ENCODE peak calls at places on chromosomes 4 and X, in six cellular contexts. P is ELR, D is T-cell, A is posterior cingulate gyrus, T is Kasumi-1, L is HS-5. E is an unnamed sample.

GRCh38 chr4:88818650-88819470 is 121.2 kb upstream of the NAP1L5 start:
- DNase-seq in P (peak), D (peak), A (peak), T (peak), L (no peak), E (peak)

GRCh38 chrX:153645921-153646481 is 1.0 kb upstream of the DUSP9 start:
- DNase-seq in P (no peak), D (no peak), A (no peak), T (no peak), L (no peak), E (no peak)

GRCh38 chr4:74006009-74006476 is 7.6 kb upstream of the CXCL5 start:
- DNase-seq in P (peak), D (no peak), A (no peak), T (no peak), L (peak), E (no peak)

GRCh38 chr4:77352192-77352591 is 195.2 kb downstream of the CCNG2 start:
- DNase-seq in P (no peak), D (no peak), A (no peak), T (no peak), L (no peak), E (no peak)

GRCh38 chr4:164943192-164943591 is 34.3 kb downstream of the TRIM61 start:
- DNase-seq in P (no peak), D (no peak), A (no peak), T (no peak), L (no peak), E (no peak)

GRCh38 chr4:24235609-24236008 is 345.8 kb upstream of the PPARGC1A start:
- DNase-seq in P (no peak), D (no peak), A (no peak), T (no peak), L (no peak), E (no peak)

GRCh38 chrX:38086451-38087215 is 80.3 kb downstream of the SYTL5 start:
- DNase-seq in P (no peak), D (no peak), A (no peak), T (no peak), L (no peak), E (no peak)

GRCh38 chrX:47047989-47048388 is 30.3 kb upstream of the RGN start:
- DNase-seq in P (no peak), D (no peak), A (no peak), T (no peak), L (no peak), E (no peak)

GRCh38 chr4:110309686-110310085 is 111.3 kb upstream of the ELOVL6 start:
- DNase-seq in P (no peak), D (no peak), A (no peak), T (no peak), L (peak), E (no peak)

GRCh38 chr4:16238304-16238703 is 12.0 kb upstream of the TAPT1 start:
- DNase-seq in P (no peak), D (no peak), A (no peak), T (no peak), L (no peak), E (no peak)

GRCh38 chr4:2842667-2843022 is 999 bp upstream of the ADD1 start:
- DNase-seq in P (peak), D (no peak), A (no peak), T (no peak), L (no peak), E (no peak)

GRCh38 chr4:95093460-95093859 is 335.7 kb downstream of the BMPR1B start:
- DNase-seq in P (no peak), D (no peak), A (no peak), T (no peak), L (no peak), E (no peak)

GRCh38 chr4:169148851-169149250 is 121.9 kb downstream of the SH3RF1 start:
- DNase-seq in P (no peak), D (no peak), A (no peak), T (no peak), L (no peak), E (no peak)

GRCh38 chr4:6379787-6380745 is 92.3 kb downstream of the PPP2R2C start:
- DNase-seq in P (no peak), D (no peak), A (no peak), T (no peak), L (no peak), E (no peak)

GRCh38 chrX:118271770-118272169 is 74.1 kb upstream of the WDR44 start:
- DNase-seq in P (no peak), D (no peak), A (no peak), T (no peak), L (no peak), E (no peak)

GRCh38 chr4:158229768-158230167 is 19.5 kb downstream of the TMEM144 start:
- DNase-seq in P (no peak), D (no peak), A (peak), T (no peak), L (no peak), E (no peak)

GRCh38 chr4:3688018-3688998 is 77.9 kb upstream of the ADRA2C start:
- DNase-seq in P (peak), D (no peak), A (no peak), T (no peak), L (no peak), E (no peak)

GRCh38 chr4:140131663-140132229 is 22.2 kb downstream of the MAML3 start:
- DNase-seq in P (no peak), D (no peak), A (no peak), T (no peak), L (no peak), E (no peak)

E was measured in hypothalamus.